ENCODE peak calls at places on chromosomes 7 and 10, in five cellular contexts. Z is BJ, B is T-cell, H is A673, S is mesendoderm. K is an unnamed sample.

GRCh38 chr10:9230625-9231024 is 1176.1 kb downstream of the GATA3 start:
- DNase-seq in Z (no peak), B (no peak), H (no peak), S (no peak), K (no peak)

GRCh38 chr10:85978566-85979358 is 387.8 kb downstream of the GRID1 start:
- DNase-seq in Z (no peak), B (no peak), H (no peak), S (no peak), K (no peak)

GRCh38 chr10:126895214-126895781 is 9.9 kb upstream of the DOCK1 start:
- DNase-seq in Z (no peak), B (no peak), H (no peak), S (no peak), K (no peak)

GRCh38 chr10:120428754-120429153 is 28.3 kb upstream of the PLPP4 start:
- DNase-seq in Z (no peak), B (no peak), H (no peak), S (no peak), K (no peak)

GRCh38 chr10:1425886-1426285 is 311.4 kb downstream of the ADARB2 start:
- DNase-seq in Z (no peak), B (no peak), H (no peak), S (no peak), K (no peak)

GRCh38 chr10:103645141-103646054 is 151.9 kb downstream of the NEURL1 start:
- DNase-seq in Z (peak), B (no peak), H (peak), S (peak), K (peak)

GRCh38 chr7:153886506-153887391 is 165.4 kb upstream of the DPP6 start:
- DNase-seq in Z (no peak), B (no peak), H (no peak), S (peak), K (peak)

GRCh38 chr10:114492351-114493037 is 88.2 kb upstream of the AFAP1L2 start:
- DNase-seq in Z (no peak), B (no peak), H (peak), S (peak), K (no peak)

GRCh38 chr7:69820479-69821192 is 222.4 kb downstream of the AUTS2 start:
- DNase-seq in Z (no peak), B (no peak), H (no peak), S (no peak), K (no peak)

GRCh38 chr10:86821600-86821999 is 65.2 kb downstream of the BMPR1A start:
- DNase-seq in Z (no peak), B (no peak), H (no peak), S (no peak), K (no peak)

GRCh38 chr7:27238979-27239779 is 3.4 kb upstream of the EVX1 start:
- DNase-seq in Z (no peak), B (no peak), H (no peak), S (peak), K (peak)

GRCh38 chr7:112986256-112987031 is 100.2 kb downstream of the GPR85 start:
- DNase-seq in Z (peak), B (no peak), H (no peak), S (no peak), K (no peak)

GRCh38 chr7:151114151-151115090 is 28.1 kb downstream of the AGAP3 start:
- DNase-seq in Z (no peak), B (no peak), H (peak), S (peak), K (peak)

GRCh38 chr10:124612611-124613498 is 131.3 kb downstream of the FAM53B start:
- DNase-seq in Z (no peak), B (no peak), H (no peak), S (peak), K (no peak)

GRCh38 chr10:5501976-5502902 is 2.9 kb upstream of the CALML5 start:
- DNase-seq in Z (no peak), B (no peak), H (no peak), S (no peak), K (no peak)

GRCh38 chr10:49298666-49298989 is 342 bp upstream of the C10orf71 start:
- DNase-seq in Z (no peak), B (no peak), H (no peak), S (peak), K (no peak)

GRCh38 chr10:64076322-64076940 is 555.2 kb downstream of the REEP3 start:
- DNase-seq in Z (no peak), B (no peak), H (no peak), S (no peak), K (no peak)

GRCh38 chr10:33746878-33747277 is 412.4 kb upstream of the NRP1 start:
- DNase-seq in Z (no peak), B (no peak), H (no peak), S (no peak), K (no peak)

GRCh38 chr10:63929826-63930467 is 408.7 kb downstream of the REEP3 start:
- DNase-seq in Z (no peak), B (no peak), H (peak), S (no peak), K (peak)

GRCh38 chr7:12567015-12567414 is 3.5 kb upstream of the SCIN start:
- DNase-seq in Z (no peak), B (no peak), H (no peak), S (no peak), K (no peak)

GRCh38 chr7:10412426-10413019 is 561.1 kb upstream of the PHF14 start:
- DNase-seq in Z (no peak), B (no peak), H (peak), S (peak), K (peak)

GRCh38 chr7:54811016-54811924 is 52.3 kb upstream of the SEC61G start:
- DNase-seq in Z (peak), B (no peak), H (peak), S (no peak), K (no peak)

GRCh38 chr10:112981553-112981952 is 31.5 kb downstream of the TCF7L2 start:
- DNase-seq in Z (no peak), B (no peak), H (no peak), S (no peak), K (no peak)